ENCODE peak calls at places on chromosomes 7 and 10, in six cellular contexts. One of them, this sample, is unnamed.
A peak's percentile ranks its signal among the peaks of the same experiment; 100 is the strongest.

GRCh38 chr10:5514226-5514881 is 10.4 kb upstream of the CALML3 start:
- DNase-seq in SK-N-SH: no peak
- DNase-seq in PC-3: no peak
- DNase-seq in GM23248: no peak
- DNase-seq in HCT116: no peak
- DNase-seq in neural progenitor cell: peak; percentile 77
- DNase-seq in this sample: no peak

GRCh38 chr7:143395187-143396149 is 13.2 kb downstream of the EPHA1 start:
- DNase-seq in SK-N-SH: no peak
- DNase-seq in PC-3: no peak
- DNase-seq in neural progenitor cell: no peak
- DNase-seq in HCT116: no peak
- DNase-seq in GM23248: peak; percentile 42
- DNase-seq in this sample: no peak

GRCh38 chr7:107232568-107233090 is 63.8 kb downstream of the HBP1 start:
- DNase-seq in SK-N-SH: no peak
- DNase-seq in HCT116: no peak
- DNase-seq in neural progenitor cell: peak; percentile 27
- DNase-seq in PC-3: peak; percentile 50
- DNase-seq in GM23248: no peak
- DNase-seq in this sample: no peak

GRCh38 chr7:122914812-122915211 is 28.6 kb upstream of the CADPS2 start:
- DNase-seq in PC-3: no peak
- DNase-seq in GM23248: no peak
- DNase-seq in neural progenitor cell: no peak
- DNase-seq in HCT116: no peak
- DNase-seq in SK-N-SH: no peak
- DNase-seq in this sample: no peak

GRCh38 chr7:135245826-135246825 is 12.5 kb downstream of the STRA8 start:
- DNase-seq in GM23248: no peak
- DNase-seq in SK-N-SH: peak; percentile 24
- DNase-seq in neural progenitor cell: no peak
- DNase-seq in HCT116: no peak
- DNase-seq in PC-3: no peak
- DNase-seq in this sample: no peak

GRCh38 chr7:252981-253380 is 37.0 kb upstream of the FOXL3 start:
- DNase-seq in neural progenitor cell: no peak
- DNase-seq in HCT116: no peak
- DNase-seq in SK-N-SH: no peak
- DNase-seq in GM23248: no peak
- DNase-seq in PC-3: no peak
- DNase-seq in this sample: no peak

GRCh38 chr10:76432274-76433012 is 1001.0 kb downstream of the LRMDA start:
- DNase-seq in PC-3: peak; percentile 100
- DNase-seq in HCT116: no peak
- DNase-seq in GM23248: peak; percentile 87
- DNase-seq in neural progenitor cell: no peak
- DNase-seq in SK-N-SH: peak; percentile 18
- DNase-seq in this sample: no peak

GRCh38 chr10:110498087-110498981 is 627 bp downstream of the DUSP5 start:
- DNase-seq in PC-3: no peak
- DNase-seq in neural progenitor cell: peak; percentile 77
- DNase-seq in HCT116: no peak
- DNase-seq in GM23248: peak; percentile 87
- DNase-seq in SK-N-SH: peak; percentile 76
- DNase-seq in this sample: peak; percentile 58

GRCh38 chr10:1747590-1748157 is 10.3 kb upstream of the ADARB2 start:
- DNase-seq in SK-N-SH: no peak
- DNase-seq in GM23248: no peak
- DNase-seq in PC-3: no peak
- DNase-seq in neural progenitor cell: no peak
- DNase-seq in HCT116: no peak
- DNase-seq in this sample: no peak

GRCh38 chr10:114544045-114544659 is 113.9 kb downstream of the ABLIM1 start:
- DNase-seq in PC-3: peak; percentile 82
- DNase-seq in HCT116: no peak
- DNase-seq in GM23248: no peak
- DNase-seq in neural progenitor cell: no peak
- DNase-seq in SK-N-SH: no peak
- DNase-seq in this sample: peak; percentile 83

GRCh38 chr10:119189811-119190282 is 11.2 kb upstream of the PRDX3 start:
- DNase-seq in neural progenitor cell: no peak
- DNase-seq in GM23248: no peak
- DNase-seq in PC-3: no peak
- DNase-seq in HCT116: no peak
- DNase-seq in SK-N-SH: no peak
- DNase-seq in this sample: peak; percentile 50

GRCh38 chr10:129192344-129193128 is 274.5 kb upstream of the MGMT start:
- DNase-seq in neural progenitor cell: no peak
- DNase-seq in SK-N-SH: no peak
- DNase-seq in GM23248: peak; percentile 30
- DNase-seq in PC-3: no peak
- DNase-seq in HCT116: no peak
- DNase-seq in this sample: no peak

GRCh38 chr10:69629897-69630650 is at the start of gene FAM241B:
- DNase-seq in GM23248: peak; percentile 66
- DNase-seq in neural progenitor cell: peak; percentile 90
- DNase-seq in HCT116: peak; percentile 45
- DNase-seq in SK-N-SH: peak; percentile 97
- DNase-seq in PC-3: peak; percentile 91
- DNase-seq in this sample: peak; percentile 80

GRCh38 chr7:26555971-26556830 is 264.5 kb downstream of the SNX10 start:
- DNase-seq in HCT116: no peak
- DNase-seq in SK-N-SH: peak; percentile 39
- DNase-seq in neural progenitor cell: no peak
- DNase-seq in GM23248: no peak
- DNase-seq in PC-3: no peak
- DNase-seq in this sample: no peak

GRCh38 chr7:742791-743190 is 15.7 kb upstream of the PRKAR1B start:
- DNase-seq in PC-3: no peak
- DNase-seq in HCT116: no peak
- DNase-seq in neural progenitor cell: no peak
- DNase-seq in GM23248: no peak
- DNase-seq in SK-N-SH: no peak
- DNase-seq in this sample: no peak

GRCh38 chr10:35347088-35347487 is 10.8 kb downstream of the CCNY start:
- DNase-seq in neural progenitor cell: no peak
- DNase-seq in PC-3: no peak
- DNase-seq in GM23248: peak; percentile 46
- DNase-seq in HCT116: no peak
- DNase-seq in SK-N-SH: no peak
- DNase-seq in this sample: no peak

GRCh38 chr10:119022846-119023552 is 6.5 kb upstream of the NANOS1 start:
- DNase-seq in PC-3: peak; percentile 82
- DNase-seq in GM23248: peak; percentile 82
- DNase-seq in neural progenitor cell: no peak
- DNase-seq in HCT116: no peak
- DNase-seq in SK-N-SH: peak; percentile 80
- DNase-seq in this sample: no peak

GRCh38 chr7:150361402-150361801 is 7.2 kb upstream of the REPIN1 start:
- DNase-seq in PC-3: no peak
- DNase-seq in HCT116: no peak
- DNase-seq in GM23248: no peak
- DNase-seq in SK-N-SH: no peak
- DNase-seq in neural progenitor cell: peak; percentile 28
- DNase-seq in this sample: no peak

GRCh38 chr7:4919969-4920766 is 36.7 kb upstream of the RADIL start:
- DNase-seq in PC-3: no peak
- DNase-seq in HCT116: no peak
- DNase-seq in SK-N-SH: no peak
- DNase-seq in neural progenitor cell: no peak
- DNase-seq in GM23248: no peak
- DNase-seq in this sample: no peak

GRCh38 chr10:70130878-70131559 is 1.6 kb downstream of the AIFM2 start:
- DNase-seq in GM23248: peak; percentile 92
- DNase-seq in neural progenitor cell: no peak
- DNase-seq in HCT116: no peak
- DNase-seq in SK-N-SH: no peak
- DNase-seq in PC-3: peak; percentile 87
- DNase-seq in this sample: no peak

GRCh38 chr7:5549096-5549896 is 125.7 kb upstream of the TNRC18 start:
- DNase-seq in HCT116: peak; percentile 87
- DNase-seq in SK-N-SH: peak; percentile 48
- DNase-seq in PC-3: peak; percentile 95
- DNase-seq in GM23248: peak; percentile 96
- DNase-seq in neural progenitor cell: no peak
- DNase-seq in this sample: no peak

GRCh38 chr7:6382797-6383196 is 65.0 kb downstream of the DAGLB start:
- DNase-seq in HCT116: no peak
- DNase-seq in neural progenitor cell: no peak
- DNase-seq in GM23248: peak; percentile 45
- DNase-seq in SK-N-SH: no peak
- DNase-seq in PC-3: no peak
- DNase-seq in this sample: no peak

GRCh38 chr7:2452074-2452507 is 24.1 kb downstream of the GRIFIN start:
- DNase-seq in neural progenitor cell: no peak
- DNase-seq in SK-N-SH: peak; percentile 66
- DNase-seq in GM23248: no peak
- DNase-seq in HCT116: no peak
- DNase-seq in PC-3: no peak
- DNase-seq in this sample: no peak

DNA sequence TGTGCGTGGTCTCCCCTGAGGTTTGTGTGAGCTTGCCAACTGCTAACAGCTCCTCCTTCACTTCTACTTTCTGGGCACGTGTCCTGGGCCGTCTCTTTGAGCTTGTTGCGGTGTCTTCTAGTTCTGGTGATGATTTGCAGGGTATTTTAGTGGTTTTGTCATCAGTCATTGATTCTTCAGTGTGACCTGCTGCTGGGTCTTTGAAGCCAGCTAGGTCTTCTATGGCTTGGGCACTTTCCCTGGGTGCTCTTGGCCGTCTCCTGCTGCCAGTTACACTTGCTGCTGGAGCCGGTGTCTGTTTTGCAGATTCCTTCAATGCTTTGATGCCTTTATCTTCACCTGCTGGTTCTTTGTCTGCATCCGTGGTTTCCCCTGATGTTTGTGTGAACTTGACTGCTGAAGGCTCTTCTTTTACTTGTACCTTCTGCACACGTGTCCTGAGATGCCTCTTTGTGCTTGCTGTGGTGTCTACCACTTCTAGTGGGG is 23.0 kb downstream of the MKI67 start:
- DNase-seq in GM23248: no peak
- DNase-seq in HCT116: no peak
- DNase-seq in PC-3: no peak
- DNase-seq in SK-N-SH: no peak
- DNase-seq in neural progenitor cell: no peak
- DNase-seq in this sample: no peak
- TF ChIP-seq EZH2phosphoT487 in GM23248: no peak
- TF ChIP-seq EZH2phosphoT487 in HCT116: no peak
- TF ChIP-seq EZH2phosphoT487 in PC-3: no peak
- TF ChIP-seq EZH2phosphoT487 in SK-N-SH: no peak
- TF ChIP-seq EZH2phosphoT487 in neural progenitor cell: no peak
- TF ChIP-seq EZH2phosphoT487 in this sample: no peak

DNA sequence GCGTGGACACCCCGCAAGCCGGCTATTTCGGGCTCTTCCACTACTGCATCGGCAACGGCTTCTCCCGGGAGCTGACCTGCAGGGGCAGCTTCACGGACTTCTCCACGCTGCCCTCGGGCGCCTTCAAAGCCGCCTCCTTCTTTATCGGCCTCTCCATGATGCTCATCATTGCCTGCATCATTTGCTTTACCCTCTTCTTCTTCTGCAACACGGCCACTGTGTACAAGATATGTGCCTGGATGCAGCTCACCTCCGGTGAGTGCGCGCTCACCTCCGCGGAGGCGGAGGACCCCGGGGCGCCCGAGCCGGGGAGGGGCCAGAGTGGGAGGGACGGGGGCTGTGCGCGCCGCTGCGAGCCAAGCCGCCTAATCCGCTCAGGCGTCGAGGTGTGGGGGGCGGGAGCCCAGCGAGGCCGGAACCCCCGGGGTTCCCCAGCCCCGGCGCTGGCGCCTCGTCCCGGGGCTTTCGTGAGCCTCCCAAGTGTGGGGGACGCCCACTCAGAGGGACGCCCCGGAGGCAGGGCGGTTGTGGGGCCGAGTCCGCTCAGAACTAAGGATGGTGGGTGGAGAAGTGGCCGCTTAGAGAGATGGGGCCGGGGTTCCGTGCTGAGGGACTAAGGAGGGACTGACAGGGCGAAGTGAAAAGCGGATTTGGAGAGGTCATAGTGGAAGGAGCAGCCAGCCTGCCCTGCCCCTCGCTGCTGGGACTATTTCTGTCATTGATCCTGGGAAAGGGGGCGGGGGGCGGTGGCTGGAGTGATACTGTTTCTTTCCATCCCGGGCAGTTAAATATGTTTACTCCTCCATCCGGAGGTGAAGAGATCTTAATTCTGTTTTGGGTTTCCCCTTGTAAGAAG is 795 bp downstream of the LHFPL3 start:
- DNase-seq in PC-3: no peak
- DNase-seq in SK-N-SH: peak; percentile 62
- DNase-seq in neural progenitor cell: peak; percentile 57
- DNase-seq in HCT116: no peak
- DNase-seq in GM23248: peak; percentile 20
- DNase-seq in this sample: no peak
- H3K4me1 ChIP-seq in PC-3: no peaks in the 10 kb centered on the region
- H3K4me1 ChIP-seq in SK-N-SH: no peaks in the 10 kb centered on the region
- H3K4me1 ChIP-seq in neural progenitor cell: peaks cover 5% of the 10 kb centered on the region
- H3K4me1 ChIP-seq in HCT116: no peaks in the 10 kb centered on the region
- H3K4me1 ChIP-seq in GM23248: no peaks in the 10 kb centered on the region
- H3K4me1 ChIP-seq in this sample: peaks cover 3% of the 10 kb centered on the region

DNA sequence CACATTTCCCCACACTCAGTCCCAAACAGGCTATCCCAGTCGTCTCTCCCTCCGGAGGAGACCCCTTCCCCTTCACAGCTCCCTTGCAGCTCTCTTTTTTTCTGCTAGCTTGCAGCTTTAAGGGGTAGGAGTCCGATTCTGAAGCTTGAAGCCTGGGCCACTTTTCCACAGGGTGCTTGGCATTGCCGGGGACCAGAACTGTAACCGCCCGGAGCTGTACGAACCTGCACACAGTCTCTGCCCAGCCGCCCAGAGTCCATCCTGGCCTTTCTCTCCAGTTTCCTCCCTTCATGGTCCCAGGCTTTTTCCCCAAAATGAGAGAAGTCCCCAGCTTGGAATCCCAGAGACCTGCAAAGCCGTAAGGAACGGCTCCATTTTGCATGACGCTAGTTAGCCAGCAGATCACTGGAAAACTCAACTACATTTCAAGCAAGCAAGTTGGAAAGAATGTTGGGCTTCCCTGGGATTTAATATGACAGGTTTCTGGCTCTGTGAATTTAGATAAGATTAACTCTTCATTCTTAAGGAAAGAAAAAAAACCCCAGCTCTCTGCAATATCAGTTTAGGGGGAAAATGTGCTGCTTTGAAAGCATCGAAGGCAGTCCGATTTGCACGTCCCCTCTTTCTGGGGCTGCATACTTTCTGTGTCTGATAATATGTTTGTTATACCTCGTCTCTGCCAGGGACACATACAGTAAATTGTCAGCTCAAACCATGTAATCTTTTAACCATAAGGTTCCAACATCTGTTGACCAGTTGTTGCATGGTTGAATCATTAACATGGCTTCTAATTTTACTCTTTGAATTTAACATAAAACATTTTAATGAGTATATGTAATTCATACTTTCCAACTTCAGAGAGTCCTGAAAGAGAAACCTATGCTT is 190.0 kb upstream of the LYZL2 start:
- DNase-seq in SK-N-SH: peak; percentile 53
- DNase-seq in GM23248: peak; percentile 70
- DNase-seq in neural progenitor cell: no peak
- DNase-seq in HCT116: no peak
- DNase-seq in PC-3: no peak
- DNase-seq in this sample: no peak
- H3K9ac ChIP-seq in SK-N-SH: peak overlapping the region; percentile 49
- H3K9ac ChIP-seq in GM23248: peak overlapping the region; percentile 82
- H3K9ac ChIP-seq in neural progenitor cell: no peak overlapping the region
- H3K9ac ChIP-seq in HCT116: no peak overlapping the region
- H3K9ac ChIP-seq in PC-3: no peak overlapping the region
- H3K9ac ChIP-seq in this sample: no peak overlapping the region

GRCh38 chr7:33705333-33705833 is 200.0 kb upstream of the BMPER start:
- DNase-seq in GM23248: no peak
- DNase-seq in neural progenitor cell: peak; percentile 31
- DNase-seq in PC-3: no peak
- DNase-seq in SK-N-SH: no peak
- DNase-seq in HCT116: no peak
- DNase-seq in this sample: no peak
- TF ChIP-seq EZH2phosphoT487 in GM23248: no peak
- TF ChIP-seq EZH2phosphoT487 in neural progenitor cell: no peak
- TF ChIP-seq EZH2phosphoT487 in PC-3: no peak
- TF ChIP-seq EZH2phosphoT487 in SK-N-SH: no peak
- TF ChIP-seq EZH2phosphoT487 in HCT116: no peak
- TF ChIP-seq EZH2phosphoT487 in this sample: no peak

This sample was measured in MM.1S.